ENCODE peak calls at places on chromosome 5, in four cellular contexts. One of them, this sample, is unnamed.

GRCh38 chr5:1474875-1475543 is 29.8 kb upstream of the SLC6A3 start:
- DNase-seq in OCI-LY7: no peak
- DNase-seq in mammary epithelial cell: no peak
- DNase-seq in IMR-90: no peak
- DNase-seq in this sample: no peak

GRCh38 chr5:9545301-9545958 is 445 bp downstream of the SEMA5A start:
- DNase-seq in OCI-LY7: no peak
- DNase-seq in IMR-90: no peak
- DNase-seq in mammary epithelial cell: peak; percentile 20
- DNase-seq in this sample: no peak

GRCh38 chr5:154371687-154372086 is 74.1 kb upstream of the SAP30L start:
- DNase-seq in OCI-LY7: no peak
- DNase-seq in IMR-90: peak; percentile 90
- DNase-seq in mammary epithelial cell: peak; percentile 65
- DNase-seq in this sample: peak; percentile 87

GRCh38 chr5:115571441-115571878 is 26.9 kb upstream of the FEM1C start:
- DNase-seq in mammary epithelial cell: no peak
- DNase-seq in OCI-LY7: no peak
- DNase-seq in IMR-90: no peak
- DNase-seq in this sample: no peak

GRCh38 chr5:34534237-34535108 is 121.7 kb upstream of the RAI14 start:
- DNase-seq in IMR-90: peak; percentile 97
- DNase-seq in mammary epithelial cell: peak; percentile 86
- DNase-seq in OCI-LY7: no peak
- DNase-seq in this sample: peak; percentile 96

GRCh38 chr5:33734541-33734940 is 157.2 kb downstream of the ADAMTS12 start:
- DNase-seq in mammary epithelial cell: no peak
- DNase-seq in IMR-90: peak; percentile 29
- DNase-seq in OCI-LY7: no peak
- DNase-seq in this sample: peak; percentile 62

GRCh38 chr5:55456216-55456895 is 78.4 kb downstream of the PLPP1 start:
- DNase-seq in OCI-LY7: no peak
- DNase-seq in IMR-90: peak; percentile 79
- DNase-seq in mammary epithelial cell: peak; percentile 47
- DNase-seq in this sample: peak; percentile 69

GRCh38 chr5:108729306-108729645 is 18.4 kb upstream of the FER start:
- DNase-seq in IMR-90: no peak
- DNase-seq in mammary epithelial cell: no peak
- DNase-seq in OCI-LY7: no peak
- DNase-seq in this sample: no peak

DNA sequence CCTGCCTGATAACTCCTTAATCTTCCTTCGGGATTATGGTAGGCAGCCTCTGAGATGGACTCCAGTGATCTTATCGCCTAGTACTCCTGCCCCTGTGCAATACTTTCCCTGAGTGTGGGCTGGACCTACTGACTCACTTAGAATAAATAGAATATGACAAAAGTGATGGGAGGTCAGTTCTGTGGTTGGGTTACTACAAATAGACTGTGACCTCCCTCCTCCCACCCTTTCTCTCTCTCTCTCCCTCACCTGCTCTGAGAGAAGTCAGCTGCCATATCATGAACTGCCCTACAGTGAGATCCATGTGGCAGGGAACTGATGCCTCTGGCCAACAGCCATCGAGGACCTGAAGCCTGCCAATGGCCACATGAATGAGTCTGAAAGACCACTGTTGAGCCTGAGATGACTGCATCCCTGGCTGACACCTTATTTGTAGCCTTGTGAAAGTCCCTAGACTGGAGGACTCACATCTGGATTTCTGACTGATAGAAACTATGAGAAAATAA is 31.7 kb downstream of the NRG2 start:
- DNase-seq in OCI-LY7: no peak
- DNase-seq in IMR-90: peak; percentile 1
- DNase-seq in mammary epithelial cell: peak; percentile 51
- DNase-seq in this sample: peak; percentile 38
- H3K4me2 ChIP-seq in OCI-LY7: no peak overlapping the region
- H3K4me2 ChIP-seq in IMR-90: no peak overlapping the region
- H3K4me2 ChIP-seq in mammary epithelial cell: no peak overlapping the region
- H3K4me2 ChIP-seq in this sample: no peak overlapping the region

DNA sequence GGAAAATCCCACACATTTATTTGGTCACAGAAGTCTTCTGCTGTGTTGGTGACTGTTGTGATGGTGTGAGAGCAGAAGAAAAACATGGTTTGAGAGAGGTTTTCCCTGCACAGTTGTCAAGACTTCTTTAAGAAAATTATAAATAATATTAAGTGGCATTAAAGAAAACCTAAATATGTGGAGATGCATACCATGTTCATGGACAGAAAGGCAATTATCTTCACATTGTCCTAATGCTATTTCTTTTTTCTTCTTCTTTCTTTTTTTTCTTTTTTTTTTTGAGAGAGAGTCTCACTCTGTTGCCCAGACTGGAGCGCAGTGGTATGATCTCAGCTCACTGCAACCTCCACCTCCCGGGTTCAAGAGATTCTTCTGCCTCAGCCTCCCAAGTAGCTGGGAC is 24.3 kb upstream of the ERGIC1 start:
- DNase-seq in mammary epithelial cell: no peak
- DNase-seq in IMR-90: no peak
- DNase-seq in OCI-LY7: no peak
- DNase-seq in this sample: no peak
- H3K9me3 ChIP-seq in mammary epithelial cell: no peaks in the 10 kb centered on the region
- H3K9me3 ChIP-seq in IMR-90: peaks cover 3% of the 10 kb centered on the region
- H3K9me3 ChIP-seq in OCI-LY7: no peaks in the 10 kb centered on the region
- H3K9me3 ChIP-seq in this sample: no peaks in the 10 kb centered on the region

DNA sequence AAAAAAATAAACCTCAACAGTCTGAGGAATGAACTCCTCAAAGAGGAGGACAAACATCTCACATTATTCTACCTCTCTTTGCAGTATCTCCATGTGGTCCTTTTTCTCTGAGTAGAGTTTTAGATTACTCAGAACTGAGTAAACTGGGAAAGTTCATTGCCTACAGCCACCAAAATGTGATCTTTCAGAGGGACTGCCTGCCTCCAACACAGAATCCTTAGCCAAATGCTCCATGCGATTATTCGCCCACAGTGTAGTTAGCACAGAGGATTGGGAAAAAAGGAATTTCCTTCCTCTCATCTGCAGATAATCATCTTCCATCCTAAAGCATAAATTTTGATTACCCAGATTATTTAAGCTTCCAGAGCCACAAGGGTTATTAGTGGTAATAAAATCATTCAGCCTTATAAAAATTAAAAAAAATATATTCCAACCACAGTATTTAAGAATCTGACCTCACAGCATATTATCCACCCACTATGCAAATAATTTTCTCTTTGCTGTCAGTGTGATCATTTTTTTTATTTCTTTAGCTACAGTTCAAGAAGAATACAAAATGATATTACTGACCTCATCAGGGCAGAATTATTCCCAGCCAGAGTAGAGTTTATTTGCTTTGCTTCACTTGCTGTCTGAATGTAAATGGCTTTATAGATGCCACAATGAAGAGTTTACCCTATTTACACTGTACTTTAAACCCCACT is 285.3 kb upstream of the GRAMD2B start:
- DNase-seq in IMR-90: no peak
- DNase-seq in OCI-LY7: no peak
- DNase-seq in mammary epithelial cell: no peak
- DNase-seq in this sample: peak; percentile 68
- H2AFZ ChIP-seq in IMR-90: no peak overlapping the region
- H2AFZ ChIP-seq in OCI-LY7: no peak overlapping the region
- H2AFZ ChIP-seq in mammary epithelial cell: no peak overlapping the region
- H2AFZ ChIP-seq in this sample: no peak overlapping the region

GRCh38 chr5:110951373-110951791 is 120.1 kb upstream of the TSLP start:
- DNase-seq in IMR-90: no peak
- DNase-seq in mammary epithelial cell: peak; percentile 81
- DNase-seq in OCI-LY7: no peak
- DNase-seq in this sample: peak; percentile 74
- H3K4me2 ChIP-seq in IMR-90: no peak overlapping the region
- H3K4me2 ChIP-seq in mammary epithelial cell: peak overlapping the region; percentile 35
- H3K4me2 ChIP-seq in OCI-LY7: no peak overlapping the region
- H3K4me2 ChIP-seq in this sample: no peak overlapping the region

DNA sequence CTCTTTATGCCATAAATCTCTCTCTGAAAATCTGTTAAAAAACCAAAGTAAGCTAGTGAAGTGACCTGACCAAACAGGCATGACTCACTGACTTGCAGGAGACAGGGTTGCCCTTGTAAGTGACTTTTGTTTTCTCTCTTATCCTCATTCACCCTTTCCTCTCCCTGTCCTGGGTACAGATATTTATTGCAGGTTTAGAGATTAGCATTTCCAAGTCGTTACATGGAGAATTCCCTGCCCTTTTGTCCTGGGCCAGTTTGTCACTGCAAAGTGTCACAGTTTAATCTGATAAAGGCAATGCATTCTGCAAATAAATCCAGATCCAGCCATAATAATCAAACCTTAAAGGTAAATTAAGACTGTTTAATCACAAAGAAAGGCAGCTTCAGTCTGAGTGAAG is 484.2 kb downstream of the IRX1 start:
- DNase-seq in IMR-90: no peak
- DNase-seq in mammary epithelial cell: peak; percentile 25
- DNase-seq in OCI-LY7: no peak
- DNase-seq in this sample: peak; percentile 8
- H3K9me3 ChIP-seq in IMR-90: peaks cover 32% of the 10 kb centered on the region
- H3K9me3 ChIP-seq in mammary epithelial cell: no peaks in the 10 kb centered on the region
- H3K9me3 ChIP-seq in OCI-LY7: no peaks in the 10 kb centered on the region
- H3K9me3 ChIP-seq in this sample: peaks cover 6% of the 10 kb centered on the region

GRCh38 chr5:31194458-31194808 is 947 bp downstream of the CDH6 start:
- DNase-seq in IMR-90: peak; percentile 33
- DNase-seq in mammary epithelial cell: no peak
- DNase-seq in OCI-LY7: no peak
- DNase-seq in this sample: no peak
- H2AFZ ChIP-seq in IMR-90: peak overlapping the region; percentile 89
- H2AFZ ChIP-seq in mammary epithelial cell: no peak overlapping the region
- H2AFZ ChIP-seq in OCI-LY7: no peak overlapping the region
- H2AFZ ChIP-seq in this sample: peak overlapping the region; percentile 51

GRCh38 chr5:131209506-131210191 is 38.9 kb downstream of the LYRM7 start:
- DNase-seq in IMR-90: no peak
- DNase-seq in mammary epithelial cell: no peak
- DNase-seq in OCI-LY7: peak; percentile 94
- DNase-seq in this sample: no peak
- H3K4me2 ChIP-seq in IMR-90: no peak overlapping the region
- H3K4me2 ChIP-seq in mammary epithelial cell: no peak overlapping the region
- H3K4me2 ChIP-seq in OCI-LY7: peak overlapping the region; percentile 91
- H3K4me2 ChIP-seq in this sample: no peak overlapping the region

This sample was measured in astrocyte.